ENCODE peak calls at places on chromosomes 13 and 19, in ten cellular contexts. N is prostate gland; F is lung; Z is HAP-1; E is mammary epithelial cell; C is CD4-positive, alpha-beta T cell; G is mucosa of descending colon; Y is CD8-positive, alpha-beta memory T cell; X is left lung; I is esophagus squamous epithelium. U is an unnamed sample. For H3K9me3, the result is how much of the 10 kb centered on the place peaks cover.

GRCh38 chr19:16820056-16820455 is 9.1 kb upstream of the SIN3B start:
- DNase-seq in N (no peak), G (no peak), E (no peak), Y (no peak), X (no peak), I (no peak), C (no peak), F (no peak), Z (no peak), U (no peak)

GRCh38 chr19:24049537-24049936 is 37.5 kb upstream of the ZNF254 start:
- DNase-seq in N (no peak), E (no peak), C (no peak), I (no peak), G (no peak), Y (no peak), X (no peak), Z (no peak), F (no peak), U (no peak)

GRCh38 chr13:107964356-107964755 is 251.0 kb downstream of the LIG4 start:
- DNase-seq in F (no peak), I (no peak), G (no peak), N (no peak), E (no peak), Y (no peak), C (no peak), X (no peak), Z (no peak), U (no peak)

GRCh38 chr13:29753593-29754485 is 96.6 kb downstream of the UBL3 start:
- DNase-seq in Z (no peak), E (no peak), N (no peak), I (no peak), G (no peak), F (no peak), C (no peak), Y (no peak), X (no peak), U (no peak)

GRCh38 chr19:38068851-38069250 is 155.2 kb downstream of the DPF1 start:
- DNase-seq in C (no peak), X (no peak), G (no peak), N (no peak), I (no peak), F (no peak), E (no peak), Z (no peak), Y (no peak), U (no peak)

GRCh38 chr19:42540071-42540553 is 11.8 kb upstream of the CEACAM1 start:
- DNase-seq in F (no peak), I (no peak), X (no peak), Y (no peak), Z (no peak), G (no peak), E (no peak), C (no peak), N (no peak), U (no peak)

GRCh38 chr19:51729781-51730180 is 6.0 kb upstream of the HAS1 start:
- DNase-seq in Z (no peak), X (no peak), N (no peak), Y (no peak), C (no peak), G (no peak), F (no peak), I (no peak), E (no peak), U (no peak)

GRCh38 chr19:31518626-31519025 is 169.4 kb upstream of the TSHZ3 start:
- DNase-seq in N (no peak), X (no peak), E (no peak), F (no peak), C (no peak), I (no peak), Z (no peak), Y (no peak), G (no peak), U (no peak)

GRCh38 chr19:30376272-30376671 is 4.1 kb downstream of the ZNF536 start:
- DNase-seq in N (no peak), F (no peak), Y (no peak), E (no peak), G (no peak), C (no peak), Z (no peak), X (no peak), I (no peak), U (no peak)

GRCh38 chr13:32150794-32151193 is 119.2 kb downstream of the FRY start:
- DNase-seq in C (no peak), N (no peak), X (peak), G (peak), Z (no peak), E (no peak), I (no peak), Y (no peak), F (peak), U (no peak)

GRCh38 chr13:39451301-39451700 is 151.7 kb downstream of the LHFPL6 start:
- DNase-seq in Z (peak), Y (no peak), G (no peak), E (peak), C (no peak), F (no peak), X (no peak), I (no peak), N (no peak), U (no peak)

GRCh38 chr13:53151692-53152421 is 123.2 kb downstream of the OLFM4 start:
- DNase-seq in G (no peak), Z (peak), C (no peak), Y (no peak), F (no peak), N (peak), E (no peak), X (no peak), I (no peak), U (no peak)

GRCh38 chr19:53868091-53868891 is 608 bp downstream of the MYADM start:
- DNase-seq in Y (peak), G (peak), Z (peak), E (peak), N (peak), I (no peak), F (peak), C (peak), X (peak), U (peak)

GRCh38 chr13:113098163-113098732 is 7.3 kb upstream of the F7 start:
- DNase-seq in I (no peak), E (no peak), N (no peak), X (peak), Z (no peak), Y (no peak), C (no peak), F (no peak), G (no peak), U (no peak)

GRCh38 chr19:17348700-17349099 is 11.3 kb downstream of the GTPBP3 start:
- DNase-seq in Z (peak), C (no peak), I (no peak), F (peak), Y (no peak), G (peak), E (peak), N (no peak), X (no peak), U (no peak)

GRCh38 chr19:18262917-18263316 is 11.3 kb downstream of the IQCN start:
- DNase-seq in C (no peak), E (no peak), X (no peak), I (no peak), N (no peak), G (no peak), Y (no peak), Z (no peak), F (no peak), U (no peak)

GRCh38 chr13:109880371-109881346 is 94.3 kb upstream of the IRS2 start:
- DNase-seq in X (no peak), E (no peak), C (no peak), G (no peak), Y (no peak), Z (no peak), F (no peak), N (no peak), I (no peak), U (no peak)

GRCh38 chr19:14066139-14066538 is 4.3 kb upstream of the PALM3 start:
- DNase-seq in I (no peak), E (no peak), G (no peak), C (no peak), F (no peak), Z (no peak), N (no peak), Y (no peak), X (no peak), U (no peak)

GRCh38 chr13:76293346-76293745 is 592.9 kb downstream of the KCTD12 start:
- DNase-seq in Z (no peak), C (no peak), X (no peak), I (no peak), F (no peak), Y (no peak), N (no peak), G (no peak), E (peak), U (no peak)

GRCh38 chr13:88800505-88800904 is 1129.3 kb downstream of the SLITRK5 start:
- DNase-seq in G (no peak), F (no peak), C (no peak), E (no peak), Y (no peak), X (no peak), N (no peak), Z (no peak), I (no peak), U (no peak)

GRCh38 chr19:13849991-13850909 is 26.7 kb upstream of the NANOS3 start:
- DNase-seq in X (peak), N (peak), G (peak), E (peak), Y (peak), Z (peak), F (peak), I (no peak), C (peak), U (peak)

GRCh38 chr19:4597278-4597974 is 37.9 kb upstream of the SEMA6B start:
- DNase-seq in Z (no peak), X (no peak), E (no peak), I (no peak), N (no peak), C (peak), F (no peak), Y (no peak), G (no peak), U (no peak)

GRCh38 chr19:47713046-47714021 is at the start of gene EHD2:
- DNase-seq in Y (no peak), Z (peak), C (peak), E (peak), G (peak), X (peak), F (peak), I (no peak), N (peak), U (peak)

GRCh38 chr13:114090476-114090875 is 41.9 kb downstream of the RASA3 start:
- DNase-seq in F (no peak), I (no peak), Z (no peak), C (no peak), Y (no peak), X (no peak), N (no peak), G (peak), E (no peak), U (no peak)

GRCh38 chr19:57016491-57016890 is 103.3 kb upstream of the USP29 start:
- DNase-seq in F (no peak), C (no peak), Z (no peak), N (no peak), G (no peak), X (no peak), E (no peak), I (no peak), Y (no peak), U (no peak)

GRCh38 chr13:98407575-98407974 is 169.3 kb downstream of the STK24 start:
- DNase-seq in E (no peak), I (no peak), X (no peak), C (no peak), Y (no peak), Z (no peak), F (no peak), G (no peak), N (no peak), U (no peak)

GRCh38 chr19:55638864-55639359 is 1.9 kb upstream of the ZNF580 start:
- DNase-seq in F (no peak), G (peak), Z (peak), E (no peak), X (peak), Y (no peak), N (no peak), C (peak), I (no peak), U (peak)

GRCh38 chr13:111171629-111172028 is 56.5 kb downstream of the ARHGEF7 start:
- DNase-seq in G (no peak), Y (no peak), E (peak), X (no peak), C (no peak), F (no peak), N (no peak), I (no peak), Z (no peak), U (no peak)

GRCh38 chr13:51425410-51426042 is 27.3 kb downstream of the INTS6 start:
- DNase-seq in C (no peak), F (no peak), Y (no peak), G (no peak), I (no peak), Z (no peak), N (no peak), X (no peak), E (no peak), U (no peak)

GRCh38 chr19:52351512-52351911 is 15.5 kb downstream of the ZNF610 start:
- DNase-seq in Y (no peak), X (no peak), Z (no peak), E (no peak), G (no peak), N (no peak), F (no peak), C (no peak), I (no peak), U (no peak)

GRCh38 chr19:3500429-3501101 is at the start of gene DOHH:
- DNase-seq in G (peak), C (peak), Z (peak), F (peak), Y (peak), N (peak), I (peak), X (peak), E (peak), U (peak)
- H3K9me3 ChIP-seq in G (under half), C (under half), Z (under half), F (under half), Y (under half), N (under half), I (under half), X (under half), E (under half), U (under half)

DNA sequence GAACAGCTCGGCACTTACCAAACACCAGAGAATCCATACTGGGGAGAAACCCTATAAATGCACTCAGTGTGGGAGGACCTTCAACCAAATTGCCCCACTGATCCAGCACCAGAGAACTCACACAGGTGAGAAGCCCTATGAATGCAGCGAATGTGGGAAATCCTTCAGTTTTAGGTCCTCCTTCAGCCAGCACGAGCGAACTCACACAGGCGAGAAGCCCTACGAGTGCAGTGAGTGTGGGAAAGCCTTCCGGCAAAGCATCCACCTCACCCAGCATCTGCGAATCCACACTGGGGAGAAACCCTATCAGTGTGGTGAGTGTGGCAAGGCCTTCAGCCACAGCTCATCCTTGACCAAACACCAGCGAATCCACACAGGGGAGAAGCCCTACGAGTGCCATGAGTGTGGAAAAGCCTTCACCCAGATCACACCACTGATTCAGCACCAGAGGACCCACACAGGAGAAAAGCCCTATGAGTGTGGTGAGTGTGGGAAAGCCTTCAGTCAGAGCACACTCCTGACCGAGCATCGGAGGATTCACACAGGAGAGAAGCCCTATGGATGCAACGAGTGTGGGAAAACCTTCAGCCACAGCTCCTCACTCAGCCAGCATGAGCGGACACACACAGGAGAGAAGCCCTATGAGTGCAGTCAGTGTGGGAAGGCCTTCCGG is 8.3 kb downstream of the ZNF135 start:
- DNase-seq in F (no peak), C (no peak), G (no peak), I (no peak), E (no peak), Z (no peak), X (no peak), Y (no peak), N (no peak), U (no peak)
- H3K9me3 ChIP-seq in F (half or more), C (half or more), G (half or more), I (under half), E (under half), Z (under half), X (under half), Y (under half), N (under half), U (under half)

GRCh38 chr19:50300814-50301606 is 28.2 kb downstream of the KCNC3 start:
- DNase-seq in N (peak), Y (no peak), I (no peak), G (no peak), Z (no peak), C (no peak), E (peak), F (no peak), X (no peak), U (no peak)
- H3K9me3 ChIP-seq in N (under half), Y (under half), I (under half), G (under half), Z (under half), C (under half), E (under half), F (under half), X (under half), U (under half)

GRCh38 chr19:32702010-32702409 is 10.4 kb downstream of the NUDT19 start:
- DNase-seq in G (no peak), N (no peak), I (no peak), Y (no peak), X (no peak), Z (no peak), E (no peak), F (no peak), C (no peak), U (no peak)
- H3K9me3 ChIP-seq in G (under half), N (under half), I (under half), Y (under half), X (under half), Z (under half), E (under half), F (under half), C (under half), U (under half)

GRCh38 chr19:34767967-34768366 is 5.0 kb downstream of the ZNF599 start:
- DNase-seq in G (no peak), F (no peak), I (no peak), X (no peak), N (no peak), E (no peak), Z (no peak), Y (no peak), C (no peak), U (no peak)

GRCh38 chr19:34766386-34766785 is 6.6 kb downstream of the ZNF599 start:
- DNase-seq in Y (no peak), E (no peak), N (no peak), X (no peak), G (no peak), C (no peak), F (no peak), Z (no peak), I (no peak), U (no peak)
- H3K9me3 ChIP-seq in Y (under half), E (under half), N (under half), X (under half), G (under half), C (under half), F (under half), Z (under half), I (under half), U (under half)

GRCh38 chr19:384801-385169 is 24.2 kb downstream of the C2CD4C start:
- DNase-seq in X (no peak), Y (no peak), Z (no peak), F (no peak), I (no peak), N (no peak), C (no peak), E (no peak), G (no peak), U (no peak)
- H3K9me3 ChIP-seq in X (under half), Y (under half), Z (under half), F (under half), I (under half), N (under half), C (under half), E (under half), G (under half), U (under half)

GRCh38 chr19:12202250-12202649 is 39.4 kb downstream of the ZNF136 start:
- DNase-seq in Y (peak), N (peak), E (no peak), F (no peak), I (no peak), C (peak), X (no peak), G (peak), Z (no peak), U (peak)

GRCh38 chr19:12205296-12205695 is 42.4 kb downstream of the ZNF136 start:
- DNase-seq in Z (no peak), Y (no peak), F (no peak), C (no peak), I (no peak), N (no peak), E (no peak), X (no peak), G (no peak), U (no peak)

GRCh38 chr19:12208221-12208620 is 45.3 kb downstream of the ZNF136 start:
- DNase-seq in E (no peak), G (no peak), C (no peak), F (no peak), N (no peak), Y (no peak), X (no peak), Z (no peak), I (no peak), U (no peak)
- H3K9me3 ChIP-seq in E (under half), G (half or more), C (half or more), F (under half), N (under half), Y (under half), X (under half), Z (under half), I (under half), U (under half)

GRCh38 chr19:36564391-36564790 is 8.7 kb downstream of the ZNF529 start:
- DNase-seq in Y (no peak), E (no peak), I (no peak), N (no peak), C (no peak), G (no peak), Z (no peak), X (no peak), F (no peak), U (no peak)
- H3K9me3 ChIP-seq in Y (under half), E (under half), I (under half), N (under half), C (half or more), G (half or more), Z (under half), X (under half), F (under half), U (under half)

DNA sequence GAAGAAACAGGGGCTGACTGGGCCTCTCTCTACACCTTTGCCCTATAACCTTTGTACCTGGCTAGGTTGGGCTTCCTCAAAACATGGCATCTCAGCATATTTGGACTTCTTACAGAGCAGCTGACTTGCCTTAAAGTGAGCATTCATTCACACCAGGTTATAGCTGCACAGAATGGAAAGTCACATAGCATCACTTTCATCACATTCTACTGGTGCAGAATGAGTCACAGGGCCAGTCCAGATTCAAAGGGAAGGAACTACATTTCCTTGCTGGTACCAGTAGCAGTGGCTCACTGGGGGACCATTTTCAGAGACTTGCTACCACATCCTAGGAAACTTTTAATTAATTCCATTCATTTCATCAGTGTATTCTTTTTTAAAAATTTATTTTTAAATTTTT is 20.3 kb upstream of the TPTE2 start:
- DNase-seq in X (no peak), Z (no peak), F (no peak), N (no peak), C (no peak), Y (no peak), G (no peak), I (no peak), E (no peak), U (no peak)
- H3K9me3 ChIP-seq in X (under half), Z (under half), F (under half), N (under half), C (under half), Y (under half), G (under half), I (under half), E (under half), U (under half)

U was measured in T-helper 17 cell.